ENCODE peak calls at places on chromosomes 11 and 22, in eight cellular contexts. R is colonic mucosa; U is cardiac fibroblast; N is CD8-positive, alpha-beta T cell; O is fibroblast of villous mesenchyme; D is left lung; H is pancreas; V is tibial nerve. C is an unnamed sample.

GRCh38 chr11:21634491-21634890 is 558.4 kb upstream of the ANO5 start:
- DNase-seq in R (no peak), U (no peak), N (no peak), O (no peak), D (no peak), H (no peak), V (no peak), C (no peak)

GRCh38 chr11:69295995-69296889 is 2.3 kb downstream of the MYEOV start:
- DNase-seq in R (no peak), U (peak), N (no peak), O (peak), D (peak), H (peak), V (no peak), C (peak)

GRCh38 chr11:65560555-65561418 is 2.6 kb upstream of the LTBP3 start:
- DNase-seq in R (peak), U (peak), N (no peak), O (peak), D (no peak), H (no peak), V (no peak), C (no peak)

GRCh38 chr22:49151256-49152131 is 676.2 kb downstream of the BRD1 start:
- DNase-seq in R (no peak), U (no peak), N (no peak), O (no peak), D (no peak), H (no peak), V (no peak), C (no peak)

GRCh38 chr11:68014157-68014965 is 4.2 kb downstream of the ALDH3B1 start:
- DNase-seq in R (peak), U (peak), N (no peak), O (peak), D (peak), H (peak), V (peak), C (peak)

GRCh38 chr11:34565417-34566208 is 52.0 kb upstream of the ELF5 start:
- DNase-seq in R (peak), U (no peak), N (no peak), O (no peak), D (no peak), H (no peak), V (no peak), C (no peak)

GRCh38 chr22:38067028-38067415 is 9.8 kb downstream of the PICK1 start:
- DNase-seq in R (no peak), U (no peak), N (no peak), O (no peak), D (no peak), H (no peak), V (peak), C (no peak)

GRCh38 chr11:126594921-126595367 is 239.5 kb downstream of the ST3GAL4 start:
- DNase-seq in R (no peak), U (no peak), N (no peak), O (no peak), D (peak), H (no peak), V (no peak), C (no peak)

GRCh38 chr11:17764446-17765218 is 30.1 kb downstream of the KCNC1 start:
- DNase-seq in R (no peak), U (no peak), N (no peak), O (no peak), D (no peak), H (no peak), V (no peak), C (no peak)

GRCh38 chr22:33163815-33164214 is 105.6 kb upstream of the SYN3 start:
- DNase-seq in R (no peak), U (no peak), N (no peak), O (no peak), D (no peak), H (no peak), V (no peak), C (no peak)

GRCh38 chr11:103811870-103812509 is 224.4 kb upstream of the DDI1 start:
- DNase-seq in R (no peak), U (no peak), N (no peak), O (no peak), D (no peak), H (no peak), V (no peak), C (no peak)

GRCh38 chr11:87659807-87660206 is 515.4 kb downstream of the RAB38 start:
- DNase-seq in R (no peak), U (no peak), N (no peak), O (no peak), D (no peak), H (no peak), V (no peak), C (no peak)

GRCh38 chr11:69000831-69001245 is 12.2 kb downstream of the MRGPRF start:
- DNase-seq in R (peak), U (peak), N (no peak), O (peak), D (peak), H (peak), V (peak), C (peak)

GRCh38 chr11:132866783-132867545 is 665.3 kb downstream of the OPCML start:
- DNase-seq in R (no peak), U (no peak), N (no peak), O (no peak), D (no peak), H (no peak), V (no peak), C (no peak)

GRCh38 chr11:60018058-60018457 is 1.1 kb downstream of the OOSP4B start:
- DNase-seq in R (no peak), U (no peak), N (no peak), O (no peak), D (no peak), H (no peak), V (no peak), C (no peak)

GRCh38 chr11:122780296-122780949 is 57.9 kb upstream of the CRTAM start:
- DNase-seq in R (no peak), U (no peak), N (no peak), O (no peak), D (no peak), H (no peak), V (no peak), C (no peak)

GRCh38 chr11:2885017-2885675 is 429 bp downstream of the CDKN1C start:
- DNase-seq in R (peak), U (peak), N (no peak), O (peak), D (peak), H (peak), V (no peak), C (peak)

GRCh38 chr11:84425704-84426103 is 1139.5 kb upstream of the CCDC90B start:
- DNase-seq in R (no peak), U (no peak), N (no peak), O (no peak), D (no peak), H (no peak), V (no peak), C (no peak)

DNA sequence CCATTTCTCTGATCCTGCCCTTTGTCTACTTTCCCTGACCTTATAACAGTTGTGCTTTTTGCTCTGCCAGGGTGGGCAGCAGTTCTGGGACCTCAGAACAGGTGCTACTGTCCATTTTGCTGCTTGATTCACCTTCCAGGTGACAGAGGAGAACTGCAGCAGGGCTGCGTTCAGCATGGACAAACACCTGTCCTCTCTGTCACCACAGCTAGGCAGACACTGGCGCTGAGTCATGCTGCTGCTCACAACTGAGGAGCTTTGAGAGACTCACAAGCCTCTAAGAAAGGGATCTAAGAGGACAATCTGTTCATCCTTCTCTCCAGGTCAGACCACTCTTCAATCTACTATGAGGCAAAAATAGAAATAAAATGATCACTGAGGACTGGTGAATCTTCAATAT is 1144.5 kb upstream of the CCDC90B start:
- DNase-seq in R (no peak), U (no peak), N (no peak), O (no peak), D (peak), H (no peak), V (no peak), C (no peak)
- TF ChIP-seq CTCF in R (no peak), U (no peak), N (no peak), O (no peak), D (no peak), H (no peak), V (no peak), C (no peak)

DNA sequence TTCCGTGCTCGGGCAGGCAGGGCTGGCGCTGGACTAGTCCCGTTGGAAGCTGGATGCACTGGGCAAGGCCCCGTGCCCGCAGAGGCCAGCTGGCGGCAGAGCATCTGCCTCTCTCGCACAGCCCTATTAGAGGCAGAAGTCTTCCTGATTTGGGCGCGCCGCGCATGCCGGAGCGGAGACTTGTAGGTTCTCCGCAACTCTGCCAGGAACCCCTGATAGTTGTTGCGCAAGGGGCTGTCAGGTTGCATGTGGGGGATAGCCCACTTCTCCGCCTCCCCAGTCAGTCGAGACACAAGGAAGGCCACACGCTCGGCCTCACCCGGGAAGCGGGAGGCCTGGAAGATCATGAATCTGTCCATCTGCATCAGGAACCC is 1.2 kb downstream of the RTL6 start:
- DNase-seq in R (no peak), U (no peak), N (no peak), O (no peak), D (no peak), H (no peak), V (no peak), C (no peak)
- H3K4me3 ChIP-seq in R (peak), U (peak), N (no peak), O (peak), D (no peak), H (peak), V (peak), C (peak)

GRCh38 chr22:30245985-30246901 is at the start of gene LIF:
- DNase-seq in R (peak), U (peak), N (peak), O (peak), D (no peak), H (peak), V (no peak), C (peak)
- TF ChIP-seq CTCF in R (no peak), U (no peak), N (no peak), O (no peak), D (no peak), H (no peak), V (peak), C (no peak)

GRCh38 chr11:1750840-1751520 is 585 bp upstream of the IFITM10 start:
- DNase-seq in R (no peak), U (no peak), N (no peak), O (no peak), D (no peak), H (peak), V (no peak), C (no peak)
- H3K4me3 ChIP-seq in R (no peak), U (peak), N (no peak), O (no peak), D (no peak), H (no peak), V (no peak), C (no peak)

DNA sequence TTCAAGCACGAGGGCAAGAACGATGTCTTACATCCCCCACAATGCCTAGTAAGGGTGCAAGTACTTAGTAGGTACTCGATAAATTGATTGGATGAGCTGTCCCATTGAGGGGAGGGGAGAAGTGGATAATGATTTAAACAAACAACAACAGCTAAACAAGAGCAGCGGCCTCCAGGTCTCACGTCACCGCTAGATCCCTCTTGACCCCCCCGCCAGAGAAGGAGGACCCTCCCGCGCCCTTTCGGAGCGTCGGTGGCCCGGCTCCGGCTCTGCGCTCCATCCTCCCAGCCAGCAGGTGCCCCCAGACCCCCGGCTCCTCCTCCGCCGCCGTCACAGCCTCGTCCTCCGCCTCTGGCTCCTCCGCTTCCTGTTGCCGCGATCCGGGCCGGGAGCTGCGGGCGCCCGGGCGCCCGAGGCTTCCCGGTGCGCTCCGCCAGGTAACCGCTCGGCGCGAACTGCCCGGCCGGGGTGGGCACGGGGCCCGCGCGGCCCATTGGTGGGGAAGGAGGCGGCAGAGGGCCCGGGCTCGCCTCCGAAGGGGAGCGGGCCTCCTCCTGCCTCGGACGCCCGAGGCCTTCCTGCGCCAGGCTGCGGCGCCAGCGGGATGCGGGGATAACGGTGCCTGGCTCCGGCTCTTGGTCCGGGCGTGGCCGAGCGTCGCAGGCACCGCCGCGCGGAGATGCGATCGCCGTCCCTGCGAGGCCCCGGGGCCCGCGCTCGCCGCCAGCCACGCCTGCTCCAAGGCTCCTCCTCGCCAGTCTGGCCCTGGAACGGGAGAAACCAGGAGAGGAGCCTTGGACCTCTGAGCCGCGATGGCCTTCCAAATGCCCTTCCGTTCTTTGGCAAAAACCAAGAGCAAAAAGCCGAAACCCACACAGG is at the start of gene TLCD5:
- DNase-seq in R (no peak), U (peak), N (peak), O (peak), D (peak), H (peak), V (peak), C (peak)
- TF ChIP-seq CTCF in R (no peak), U (peak), N (no peak), O (peak), D (no peak), H (no peak), V (no peak), C (peak)

GRCh38 chr22:50274311-50274710 is 4.1 kb upstream of the MAPK11 start:
- DNase-seq in R (no peak), U (peak), N (peak), O (peak), D (no peak), H (no peak), V (no peak), C (peak)

GRCh38 chr22:50270302-50271010 is at the start of gene MAPK11:
- DNase-seq in R (peak), U (peak), N (peak), O (peak), D (peak), H (peak), V (peak), C (peak)

GRCh38 chr22:50271011-50271394 is 823 bp upstream of the MAPK11 start:
- DNase-seq in R (no peak), U (no peak), N (no peak), O (no peak), D (no peak), H (no peak), V (no peak), C (no peak)

GRCh38 chr22:50271519-50271970 is 1.4 kb upstream of the MAPK11 start:
- DNase-seq in R (peak), U (peak), N (peak), O (peak), D (no peak), H (peak), V (no peak), C (peak)

GRCh38 chr22:50272103-50272782 is 2.1 kb upstream of the MAPK11 start:
- DNase-seq in R (no peak), U (no peak), N (no peak), O (no peak), D (no peak), H (no peak), V (no peak), C (peak)
- H3K4me3 ChIP-seq in R (peak), U (no peak), N (no peak), O (no peak), D (no peak), H (peak), V (no peak), C (no peak)

DNA sequence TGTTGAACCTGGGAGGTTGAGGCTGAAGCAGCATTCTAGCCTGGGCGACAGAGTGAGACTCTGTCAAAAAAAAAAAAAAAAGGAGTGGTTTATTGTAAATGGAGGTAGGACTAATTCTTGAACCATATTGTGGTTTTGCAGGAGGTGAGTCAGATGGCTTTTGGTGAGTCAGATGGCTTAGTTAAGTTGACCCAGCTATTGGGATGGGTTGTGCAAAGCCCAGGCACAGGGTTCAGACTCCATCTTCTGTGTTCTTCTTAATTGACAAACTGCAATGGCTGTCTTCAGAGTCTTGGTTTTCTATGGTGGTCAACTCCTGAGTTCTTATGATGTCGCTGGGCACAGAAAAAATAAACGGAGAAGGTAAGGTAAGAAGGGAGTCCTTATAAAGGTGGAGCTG is 182.7 kb downstream of the ADAMTS15 start:
- DNase-seq in R (no peak), U (peak), N (no peak), O (peak), D (no peak), H (no peak), V (no peak), C (peak)
- TF ChIP-seq CTCF in R (no peak), U (no peak), N (no peak), O (no peak), D (no peak), H (no peak), V (no peak), C (no peak)

DNA sequence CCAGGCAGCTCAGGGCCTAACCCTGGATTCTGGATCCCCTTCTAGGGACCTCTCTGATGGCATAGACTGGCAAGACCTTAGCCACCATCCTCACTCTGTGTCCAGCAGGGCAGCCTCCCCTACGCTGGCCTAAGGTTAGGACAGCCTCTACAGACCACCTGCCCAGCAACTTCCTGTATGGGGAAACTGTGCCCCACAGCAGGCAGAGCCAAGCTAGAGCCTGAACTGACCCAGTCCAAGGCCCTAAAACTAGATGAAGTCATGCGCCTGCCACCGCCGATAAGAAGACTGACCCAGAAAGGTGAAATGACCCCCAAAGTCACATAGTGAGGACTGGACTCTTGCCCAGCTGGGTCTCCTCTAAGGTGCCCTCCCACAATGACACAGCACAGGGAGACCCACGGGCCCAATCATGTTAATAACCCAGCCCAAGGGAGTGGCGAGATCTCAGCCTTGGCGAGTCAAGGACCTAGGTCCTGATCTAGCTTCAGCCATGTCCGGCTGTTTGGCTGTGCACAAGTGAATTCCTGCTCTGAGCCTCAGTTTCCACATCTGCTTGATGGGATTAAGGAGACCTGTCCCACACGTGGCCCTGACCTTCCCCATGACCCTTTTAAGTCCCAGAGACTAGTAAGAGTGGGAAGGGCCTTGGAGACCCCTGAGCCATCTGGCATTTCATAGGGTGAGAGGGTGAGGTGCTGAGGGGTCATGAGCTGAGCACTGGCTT is 17.6 kb downstream of the STARD10 start:
- DNase-seq in R (no peak), U (no peak), N (no peak), O (no peak), D (no peak), H (no peak), V (no peak), C (no peak)
- H3K4me3 ChIP-seq in R (no peak), U (no peak), N (no peak), O (no peak), D (no peak), H (peak), V (no peak), C (no peak)

DNA sequence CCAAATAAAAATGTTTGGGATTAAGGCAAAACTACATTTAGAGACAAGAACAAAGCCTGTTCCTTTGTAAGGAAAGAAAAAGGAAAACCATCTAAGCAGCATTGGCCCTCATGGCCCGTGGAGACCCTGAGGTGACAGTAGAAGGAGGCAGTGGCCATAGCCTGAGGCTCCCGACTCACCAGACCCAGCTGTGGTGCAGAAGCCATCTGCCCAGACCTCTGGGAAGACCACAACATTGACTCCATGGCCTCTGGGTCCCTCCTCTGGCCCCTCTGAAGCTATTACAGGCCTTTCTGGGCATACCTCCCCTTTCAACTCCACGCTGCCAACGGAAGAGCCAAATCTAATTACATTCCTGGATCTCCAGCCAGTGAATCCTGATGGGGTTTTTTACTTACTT is 6.4 kb downstream of the PRAME start:
- DNase-seq in R (no peak), U (peak), N (no peak), O (peak), D (no peak), H (no peak), V (no peak), C (no peak)
- TF ChIP-seq CTCF in R (no peak), U (no peak), N (no peak), O (peak), D (no peak), H (no peak), V (no peak), C (no peak)